ENCODE peak calls at places on chromosomes 7 and 10, in seven cellular contexts. A is HCT116, B is K562, N is left ventricle myocardium inferior, J is neural progenitor cell, Q is hepatocyte, S is OCI-LY7. Y is an unnamed sample.
A peak's percentile ranks its signal among the peaks of the same experiment; 100 is the strongest.

GRCh38 chr10:127871631-127872010 is 21.1 kb downstream of the CLRN3 start:
- DNase-seq in A (no peak), B (no peak), N (no peak), J (no peak), Q (no peak), S (no peak), Y (no peak)

GRCh38 chr10:48594371-48594770 is 10.5 kb downstream of the ARHGAP22 start:
- DNase-seq in A (no peak), B (no peak), N (no peak), J (no peak), Q (no peak), S (no peak), Y (no peak)

GRCh38 chr7:16743207-16743606 is 10.3 kb upstream of the TSPAN13 start:
- DNase-seq in A (no peak), B (no peak), N (no peak), J (no peak), Q (no peak), S (no peak), Y (no peak)

GRCh38 chr7:128407751-128408708 is 1.8 kb downstream of the IMPDH1 start:
- DNase-seq in A (no peak), B (no peak), N (no peak), J (peak; percentile 52), Q (no peak), S (no peak), Y (peak; percentile 63)

GRCh38 chr7:30933124-30933893 is 21.7 kb downstream of the AQP1 start:
- DNase-seq in A (no peak), B (no peak), N (no peak), J (peak; percentile 84), Q (peak; percentile 3), S (no peak), Y (peak; percentile 87)

GRCh38 chr7:147008530-147008929 is 891.9 kb downstream of the CNTNAP2 start:
- DNase-seq in A (no peak), B (no peak), N (no peak), J (no peak), Q (peak; percentile 22), S (no peak), Y (no peak)

GRCh38 chr7:116607299-116607698 is 64.7 kb upstream of the MET start:
- DNase-seq in A (no peak), B (no peak), N (no peak), J (no peak), Q (no peak), S (no peak), Y (no peak)

GRCh38 chr10:51314079-51314835 is 240.0 kb downstream of the PRKG1 start:
- DNase-seq in A (no peak), B (no peak), N (no peak), J (no peak), Q (no peak), S (no peak), Y (no peak)

GRCh38 chr10:14554091-14554842 is 220.4 kb downstream of the FAM107B start:
- DNase-seq in A (peak; percentile 27), B (no peak), N (no peak), J (no peak), Q (peak; percentile 41), S (no peak), Y (peak; percentile 30)

GRCh38 chr7:155412416-155413253 is 45.3 kb upstream of the EN2 start:
- DNase-seq in A (peak; percentile 47), B (peak; percentile 81), N (no peak), J (peak; percentile 87), Q (peak; percentile 77), S (peak; percentile 77), Y (peak; percentile 94)

GRCh38 chr10:3961082-3961481 is 176.1 kb upstream of the KLF6 start:
- DNase-seq in A (no peak), B (no peak), N (no peak), J (no peak), Q (no peak), S (peak; percentile 2), Y (no peak)

GRCh38 chr7:101094791-101095375 is 9.6 kb downstream of the TRIM56 start:
- DNase-seq in A (no peak), B (peak; percentile 76), N (no peak), J (peak; percentile 69), Q (peak; percentile 62), S (no peak), Y (peak; percentile 84)

GRCh38 chr7:8105449-8106095 is 137.0 kb downstream of the GLCCI1 start:
- DNase-seq in A (no peak), B (no peak), N (no peak), J (no peak), Q (no peak), S (no peak), Y (no peak)

GRCh38 chr7:33310546-33310945 is 181.2 kb downstream of the BBS9 start:
- DNase-seq in A (no peak), B (no peak), N (no peak), J (no peak), Q (no peak), S (no peak), Y (no peak)

GRCh38 chr7:116354171-116354545 is 143.8 kb downstream of the TES start:
- DNase-seq in A (no peak), B (no peak), N (peak; percentile 41), J (no peak), Q (peak; percentile 72), S (no peak), Y (no peak)

GRCh38 chr7:137196665-137197064 is 146.9 kb downstream of the PTN start:
- DNase-seq in A (no peak), B (no peak), N (no peak), J (no peak), Q (no peak), S (no peak), Y (no peak)

GRCh38 chr7:21944616-21945373 is 904 bp downstream of the CDCA7L start:
- DNase-seq in A (peak; percentile 51), B (no peak), N (peak; percentile 42), J (peak; percentile 61), Q (peak; percentile 67), S (peak; percentile 78), Y (peak; percentile 80)

GRCh38 chr7:128242661-128243060 is 1.6 kb downstream of the LEP start:
- DNase-seq in A (no peak), B (no peak), N (no peak), J (no peak), Q (no peak), S (no peak), Y (peak; percentile 31)

DNA sequence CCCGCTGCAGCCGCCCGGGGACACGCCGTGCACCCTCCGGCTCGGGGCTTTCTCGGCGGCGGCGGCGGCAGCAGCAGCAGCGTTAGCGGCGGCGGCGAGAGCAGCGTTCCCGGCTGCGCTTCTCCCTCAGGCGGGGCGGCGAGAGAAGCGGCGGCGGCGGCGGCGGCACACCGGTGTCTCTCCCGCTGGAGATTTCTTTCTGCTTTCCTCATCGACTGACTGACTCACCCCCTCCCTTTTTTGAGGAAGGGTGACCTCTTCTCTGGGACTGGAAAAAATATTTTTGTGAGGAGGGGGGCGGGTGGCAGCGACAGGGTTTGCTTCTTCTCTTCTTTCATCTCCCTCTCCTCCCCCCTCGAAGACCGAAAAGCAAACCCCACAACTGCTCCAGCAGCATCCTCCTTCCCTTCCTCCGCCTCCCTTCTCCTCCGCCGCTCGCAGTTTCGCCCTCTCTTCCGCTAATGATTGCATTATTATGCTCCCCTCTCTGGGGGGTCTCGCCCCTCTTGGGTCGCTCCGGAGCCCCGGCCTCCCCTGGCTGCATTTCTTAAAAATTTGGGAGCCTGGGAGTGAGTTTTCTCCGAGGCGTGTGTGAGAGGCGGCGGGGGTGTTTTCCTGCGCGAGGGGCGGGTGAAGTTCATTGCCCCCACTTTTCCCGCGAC is 343 bp downstream of the AUTS2 start:
- DNase-seq in A (no peak), B (no peak), N (no peak), J (peak; percentile 54), Q (no peak), S (peak; percentile 65), Y (peak; percentile 75)
- H3K4me3 ChIP-seq in A (no peak overlapping the region), B (peak overlapping the region; percentile 39), N (peak overlapping the region; percentile 95), J (peak overlapping the region; percentile 99), Q (peak overlapping the region; percentile 94), S (peak overlapping the region; percentile 97), Y (peak overlapping the region; percentile 72)

DNA sequence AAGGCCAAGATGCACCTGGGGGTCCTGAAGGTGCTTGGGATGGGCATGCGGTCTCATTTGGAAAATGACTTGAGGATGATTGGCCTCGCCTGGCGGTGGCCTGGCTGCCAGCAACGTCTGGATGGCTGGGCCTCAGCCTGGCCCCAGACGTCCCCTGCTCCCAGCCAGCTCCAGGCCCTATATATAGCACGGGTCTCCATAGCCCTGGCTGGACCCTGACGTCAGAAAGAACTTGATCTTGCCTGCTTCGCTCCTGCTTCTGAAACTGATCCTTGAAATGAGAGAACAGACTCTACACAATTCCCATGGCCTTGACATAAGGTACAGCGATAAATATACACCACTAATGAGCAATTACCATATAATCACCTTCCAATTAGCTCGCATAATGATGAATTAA is 11.8 kb downstream of the EMX2 start:
- DNase-seq in A (no peak), B (no peak), N (no peak), J (no peak), Q (no peak), S (no peak), Y (no peak)
- H3K36me3 ChIP-seq in A (no peaks in the 10 kb centered on the region), B (no peaks in the 10 kb centered on the region), N (no peaks in the 10 kb centered on the region), J (no peaks in the 10 kb centered on the region), Q (no peaks in the 10 kb centered on the region), S (no peaks in the 10 kb centered on the region), Y (no peaks in the 10 kb centered on the region)

GRCh38 chr7:108234281-108234680 is 104.1 kb upstream of the LAMB4 start:
- DNase-seq in A (no peak), B (no peak), N (no peak), J (no peak), Q (no peak), S (no peak), Y (no peak)
- H3K4me3 ChIP-seq in A (no peak overlapping the region), B (no peak overlapping the region), N (no peak overlapping the region), J (no peak overlapping the region), Q (no peak overlapping the region), S (no peak overlapping the region), Y (no peak overlapping the region)

GRCh38 chr10:102600816-102601215 is 43.5 kb upstream of the TRIM8 start:
- DNase-seq in A (no peak), B (no peak), N (no peak), J (no peak), Q (no peak), S (no peak), Y (no peak)

GRCh38 chr10:102604379-102604960 is 39.8 kb upstream of the TRIM8 start:
- DNase-seq in A (peak; percentile 86), B (no peak), N (no peak), J (no peak), Q (peak; percentile 76), S (no peak), Y (no peak)

GRCh38 chr10:102601639-102602038 is 42.6 kb upstream of the TRIM8 start:
- DNase-seq in A (no peak), B (no peak), N (no peak), J (no peak), Q (no peak), S (no peak), Y (no peak)

GRCh38 chr10:102603946-102604345 is 40.3 kb upstream of the TRIM8 start:
- DNase-seq in A (no peak), B (no peak), N (peak; percentile 27), J (no peak), Q (no peak), S (no peak), Y (no peak)

DNA sequence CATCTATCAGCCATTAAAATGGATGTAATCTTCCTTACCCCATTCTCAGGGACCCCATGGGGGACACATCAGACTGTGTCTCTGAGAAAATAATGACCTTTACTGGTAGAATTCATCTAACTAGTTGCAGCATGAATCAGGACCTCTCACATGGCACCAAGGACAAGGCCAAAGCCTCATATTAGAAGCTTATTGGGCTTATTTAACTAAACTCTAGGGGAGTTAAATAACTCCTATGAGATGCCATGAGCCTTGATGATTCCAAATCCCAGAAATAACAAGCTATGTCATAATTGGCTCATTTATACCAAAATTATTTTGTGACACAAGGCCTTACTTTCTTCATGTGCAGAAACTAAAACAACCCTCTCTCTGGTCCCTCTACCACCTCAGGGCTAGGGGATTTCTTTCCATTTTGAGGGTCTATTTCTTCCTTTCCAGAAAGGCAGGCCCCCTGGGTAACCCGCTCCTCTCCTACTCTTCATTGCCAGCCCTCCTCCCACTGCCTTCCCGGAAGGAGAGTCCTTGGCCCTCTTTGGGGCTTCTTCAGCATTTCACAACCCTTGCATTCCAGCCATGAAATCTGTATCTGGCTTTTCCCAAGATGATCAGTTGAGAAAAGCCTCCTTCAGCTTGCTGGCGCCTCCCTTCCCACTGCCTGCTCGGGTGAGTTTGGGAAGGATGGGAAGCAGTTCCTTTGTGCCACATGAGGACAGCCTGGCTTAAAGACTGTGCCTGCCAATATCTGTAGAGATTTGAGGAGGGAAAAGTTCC is 41.8 kb upstream of the TRIM8 start:
- DNase-seq in A (no peak), B (no peak), N (peak; percentile 50), J (no peak), Q (peak; percentile 32), S (no peak), Y (no peak)
- H3K36me3 ChIP-seq in A (no peaks in the 10 kb centered on the region), B (peaks cover 14% of the 10 kb centered on the region), N (peaks cover 27% of the 10 kb centered on the region), J (peaks cover 5% of the 10 kb centered on the region), Q (no peaks in the 10 kb centered on the region), S (no peaks in the 10 kb centered on the region), Y (peaks cover 2% of the 10 kb centered on the region)